ENCODE peak calls at places on chromosomes 4 and X, in eight cellular contexts. M is stimulated activated naive B cell treated with anti-CD40 and anti-IgM and Interleukin-4, amounts not matched to agents 10 μg/mL and 1 μg/mL and 100 μg/mL, for 72 hours; W is uterus; F is iPS-NIHi11; Z is mucosa of descending colon; A is NCI-H1092 treated with DMSO at 0.1 percent for 48 hours; Q is spleen; I is RPMI7951. G is an unnamed sample.

GRCh38 chr4:74408639-74409038 is 36.3 kb upstream of the AREG start:
- DNase-seq in Z (no peak), A (no peak), Q (no peak), I (peak), F (no peak), M (no peak), W (no peak), G (peak)

GRCh38 chr4:136690363-136690762 is 841.9 kb downstream of the PCDH18 start:
- DNase-seq in I (no peak), Z (no peak), Q (no peak), W (no peak), M (no peak), F (no peak), A (no peak), G (peak)

GRCh38 chr4:26522478-26522877 is 32.2 kb upstream of the CCKAR start:
- DNase-seq in A (no peak), Z (no peak), W (no peak), F (no peak), M (no peak), I (peak), Q (no peak), G (no peak)

GRCh38 chrX:29617276-29617675 is 598.1 kb upstream of the MAGEB2 start:
- DNase-seq in I (peak), F (no peak), A (no peak), Q (no peak), W (no peak), Z (no peak), M (no peak), G (no peak)

GRCh38 chr4:145380123-145380522 is 101.5 kb upstream of the SMAD1 start:
- DNase-seq in Z (no peak), M (no peak), I (no peak), A (no peak), W (no peak), Q (no peak), F (no peak), G (no peak)

GRCh38 chrX:75596178-75596577 is 73.3 kb upstream of the ZDHHC15 start:
- DNase-seq in F (no peak), W (no peak), Z (no peak), M (no peak), Q (no peak), I (peak), A (no peak), G (no peak)

GRCh38 chr4:1171306-1172227 is 816 bp downstream of the SPON2 start:
- DNase-seq in M (no peak), Q (peak), W (no peak), A (peak), F (peak), Z (peak), I (no peak), G (no peak)

GRCh38 chrX:8867454-8867853 is 66.3 kb upstream of the FAM9A start:
- DNase-seq in A (no peak), M (no peak), F (no peak), Q (no peak), W (no peak), Z (no peak), I (peak), G (no peak)

GRCh38 chrX:15761564-15762191 is 23.6 kb downstream of the CA5B start:
- DNase-seq in W (no peak), A (peak), Z (no peak), M (peak), F (peak), I (peak), Q (no peak), G (no peak)

GRCh38 chr4:3017504-3017903 is 54.1 kb downstream of the GRK4 start:
- DNase-seq in M (no peak), I (no peak), A (no peak), W (no peak), F (no peak), Z (no peak), Q (no peak), G (no peak)

GRCh38 chr4:6092131-6092530 is 73.9 kb upstream of the C4orf50 start:
- DNase-seq in F (peak), I (no peak), W (no peak), M (no peak), A (no peak), Z (no peak), Q (no peak), G (no peak)

GRCh38 chr4:16196482-16197393 is 29.5 kb downstream of the TAPT1 start:
- DNase-seq in F (peak), Q (no peak), Z (no peak), M (no peak), I (peak), W (no peak), A (peak), G (peak)

GRCh38 chr4:153535735-153536494 is 69.8 kb downstream of the TMEM131L start:
- DNase-seq in A (no peak), I (peak), Q (no peak), M (no peak), F (peak), Z (no peak), W (no peak), G (no peak)

GRCh38 chr4:4655901-4656300 is 114.1 kb upstream of the STX18 start:
- DNase-seq in Q (no peak), I (peak), W (no peak), M (no peak), A (no peak), Z (no peak), F (no peak), G (no peak)

GRCh38 chrX:47751670-47752069 is 85.0 kb upstream of the ZNF81 start:
- DNase-seq in M (no peak), I (peak), W (no peak), Z (peak), Q (no peak), F (peak), A (no peak), G (no peak)

GRCh38 chr4:122152699-122153328 is 683 bp downstream of the BLTP1 start:
- DNase-seq in M (peak), Z (peak), I (peak), W (peak), F (peak), Q (peak), A (peak), G (no peak)

GRCh38 chr4:28918871-28919270 is 1801.3 kb upstream of the PCDH7 start:
- DNase-seq in I (no peak), M (no peak), Z (no peak), Q (no peak), A (no peak), F (no peak), W (no peak), G (no peak)

GRCh38 chrX:70434352-70434866 is 10.2 kb upstream of the DLG3 start:
- DNase-seq in W (peak), Z (peak), F (peak), I (peak), Q (peak), A (peak), M (peak), G (peak)

GRCh38 chrX:39682778-39683177 is 415.0 kb downstream of the BCOR start:
- DNase-seq in F (peak), Q (no peak), M (no peak), Z (no peak), A (no peak), I (no peak), W (no peak), G (no peak)

GRCh38 chr4:94363136-94363655 is 20.6 kb upstream of the HPGDS start:
- DNase-seq in Q (no peak), W (no peak), F (no peak), A (no peak), M (no peak), I (no peak), Z (no peak), G (no peak)

GRCh38 chr4:182141046-182141445 is 102.2 kb upstream of the TENM3 start:
- DNase-seq in Q (no peak), F (peak), Z (no peak), M (no peak), I (no peak), A (no peak), W (no peak), G (no peak)

GRCh38 chr4:182062936-182063335 is 180.3 kb upstream of the TENM3 start:
- DNase-seq in M (no peak), I (peak), Q (no peak), F (no peak), Z (no peak), A (no peak), W (no peak), G (peak)

GRCh38 chr4:67101612-67102011 is 443.7 kb downstream of the CENPC start:
- DNase-seq in Q (no peak), A (peak), M (no peak), W (no peak), I (no peak), F (no peak), Z (no peak), G (no peak)

GRCh38 chrX:56802921-56803848 is 74.1 kb downstream of the NBDY start:
- DNase-seq in M (peak), I (peak), A (peak), F (no peak), Z (peak), W (peak), Q (peak), G (no peak)

GRCh38 chr4:6761540-6762243 is 20.8 kb upstream of the KIAA0232 start:
- DNase-seq in I (peak), M (no peak), F (no peak), Q (peak), A (no peak), Z (no peak), W (no peak), G (no peak)

GRCh38 chr4:71025654-71026053 is 32.2 kb downstream of the DCK start:
- DNase-seq in Z (no peak), I (no peak), F (no peak), A (no peak), W (no peak), M (no peak), Q (no peak), G (no peak)

GRCh38 chr4:112321768-112322684 is 24.9 kb downstream of the ALPK1 start:
- DNase-seq in M (peak), W (peak), Q (peak), A (peak), I (peak), Z (no peak), F (peak), G (peak)

GRCh38 chr4:73673286-73673685 is 53.0 kb upstream of the RASSF6 start:
- DNase-seq in A (no peak), M (no peak), Z (no peak), Q (no peak), W (no peak), F (no peak), I (no peak), G (no peak)

GRCh38 chr4:55879224-55879623 is 25.8 kb downstream of the EXOC1 start:
- DNase-seq in Z (no peak), I (no peak), W (no peak), A (no peak), F (no peak), Q (no peak), M (no peak), G (no peak)

GRCh38 chrX:23820235-23820782 is 37.3 kb downstream of the SAT1 start:
- DNase-seq in I (peak), M (no peak), W (no peak), Q (no peak), A (no peak), F (no peak), Z (no peak), G (peak)

GRCh38 chr4:1208970-1209704 is 36.8 kb upstream of the SPON2 start:
- DNase-seq in Q (peak), F (no peak), I (no peak), Z (peak), M (no peak), A (no peak), W (no peak), G (no peak)

GRCh38 chr4:152479428-152480026 is 56.4 kb downstream of the FBXW7 start:
- DNase-seq in W (no peak), Q (no peak), I (no peak), A (no peak), Z (no peak), F (no peak), M (no peak), G (peak)

GRCh38 chrX:22486326-22486725 is 213.6 kb downstream of the CBLL2 start:
- DNase-seq in M (no peak), F (no peak), W (no peak), Q (no peak), A (no peak), I (no peak), Z (no peak), G (peak)

GRCh38 chr4:155629183-155629825 is 37.3 kb upstream of the GUCY1A1 start:
- DNase-seq in M (no peak), Q (no peak), A (no peak), Z (no peak), I (peak), F (no peak), W (no peak), G (peak)

GRCh38 chr4:55169352-55169959 is 44.1 kb upstream of the KDR start:
- DNase-seq in F (no peak), I (no peak), Q (no peak), M (no peak), Z (no peak), A (no peak), W (no peak), G (no peak)